ENCODE peak calls at places on chromosome 3, in seven cellular contexts. U, Y, L, C, N, K and Q are unnamed samples.

GRCh38 chr3:10577521-10577920 is 72.1 kb upstream of the ATP2B2 start:
- DNase-seq in U (no peak), Y (no peak), L (no peak), C (no peak), N (no peak), K (no peak), Q (no peak)

GRCh38 chr3:178451799-178452198 is 84.4 kb upstream of the KCNMB2 start:
- DNase-seq in U (no peak), Y (no peak), L (no peak), C (no peak), N (no peak), K (no peak), Q (no peak)

GRCh38 chr3:69389520-69390248 is 3.8 kb upstream of the FRMD4B start:
- DNase-seq in U (no peak), Y (no peak), L (no peak), C (no peak), N (no peak), K (no peak), Q (no peak)

GRCh38 chr3:23232879-23233278 is 29.8 kb downstream of the UBE2E2 start:
- DNase-seq in U (no peak), Y (no peak), L (no peak), C (no peak), N (no peak), K (no peak), Q (no peak)

GRCh38 chr3:141659821-141660597 is 78.1 kb upstream of the RNF7 start:
- DNase-seq in U (no peak), Y (peak), L (no peak), C (no peak), N (no peak), K (no peak), Q (peak)

GRCh38 chr3:112020653-112021052 is 13.9 kb upstream of the TMPRSS7 start:
- DNase-seq in U (no peak), Y (no peak), L (no peak), C (no peak), N (no peak), K (no peak), Q (no peak)

GRCh38 chr3:126528800-126529541 is 5.0 kb downstream of the CHST13 start:
- DNase-seq in U (no peak), Y (peak), L (no peak), C (no peak), N (no peak), K (peak), Q (peak)

GRCh38 chr3:50430186-50430585 is 70.9 kb upstream of the TMEM115 start:
- DNase-seq in U (no peak), Y (no peak), L (no peak), C (no peak), N (no peak), K (no peak), Q (no peak)

GRCh38 chr3:150094150-150094932 is 123.6 kb upstream of the PFN2 start:
- DNase-seq in U (no peak), Y (no peak), L (no peak), C (no peak), N (no peak), K (no peak), Q (no peak)

GRCh38 chr3:140206196-140207040 is 271.4 kb downstream of the CLSTN2 start:
- DNase-seq in U (no peak), Y (peak), L (no peak), C (peak), N (no peak), K (peak), Q (no peak)

GRCh38 chr3:14371573-14372474 is 30.6 kb upstream of the SLC6A6 start:
- DNase-seq in U (no peak), Y (peak), L (no peak), C (no peak), N (no peak), K (peak), Q (no peak)

GRCh38 chr3:53478921-53479664 is 15.3 kb upstream of the CACNA1D start:
- DNase-seq in U (no peak), Y (no peak), L (no peak), C (no peak), N (no peak), K (no peak), Q (no peak)

GRCh38 chr3:169383770-169384169 is 279.7 kb downstream of the MECOM start:
- DNase-seq in U (no peak), Y (no peak), L (no peak), C (no peak), N (no peak), K (peak), Q (no peak)

GRCh38 chr3:31227152-31227581 is 305.6 kb upstream of the STT3B start:
- DNase-seq in U (peak), Y (no peak), L (no peak), C (no peak), N (no peak), K (no peak), Q (no peak)

GRCh38 chr3:173977747-173978146 is 580.2 kb downstream of the NLGN1 start:
- DNase-seq in U (no peak), Y (no peak), L (no peak), C (no peak), N (no peak), K (no peak), Q (no peak)

GRCh38 chr3:185900228-185900627 is 37.6 kb downstream of the TRA2B start:
- DNase-seq in U (no peak), Y (peak), L (no peak), C (no peak), N (no peak), K (peak), Q (no peak)

GRCh38 chr3:178538065-178538464 is 1.8 kb downstream of the KCNMB2 start:
- DNase-seq in U (no peak), Y (no peak), L (no peak), C (no peak), N (no peak), K (no peak), Q (no peak)

GRCh38 chr3:72973031-72973723 is 23.4 kb upstream of the PPP4R2 start:
- DNase-seq in U (no peak), Y (no peak), L (no peak), C (no peak), N (no peak), K (peak), Q (no peak)

GRCh38 chr3:107264888-107265287 is 112.4 kb upstream of the CCDC54 start:
- DNase-seq in U (no peak), Y (no peak), L (no peak), C (no peak), N (no peak), K (no peak), Q (no peak)

GRCh38 chr3:14454644-14455310 is 52.4 kb downstream of the SLC6A6 start:
- DNase-seq in U (no peak), Y (no peak), L (no peak), C (no peak), N (no peak), K (no peak), Q (no peak)

GRCh38 chr3:9130318-9131110 is 118.9 kb downstream of the SRGAP3 start:
- DNase-seq in U (no peak), Y (no peak), L (no peak), C (no peak), N (no peak), K (no peak), Q (no peak)

GRCh38 chr3:71127463-71128243 is 455.9 kb downstream of the FOXP1 start:
- DNase-seq in U (no peak), Y (peak), L (no peak), C (no peak), N (no peak), K (peak), Q (no peak)

GRCh38 chr3:110624571-110624970 is 447.0 kb upstream of the NECTIN3 start:
- DNase-seq in U (no peak), Y (peak), L (no peak), C (no peak), N (no peak), K (peak), Q (no peak)

GRCh38 chr3:145620486-145620885 is 540.5 kb downstream of the PLOD2 start:
- DNase-seq in U (no peak), Y (no peak), L (no peak), C (no peak), N (no peak), K (no peak), Q (no peak)

GRCh38 chr3:13141991-13142412 is 68.8 kb upstream of the IQSEC1 start:
- DNase-seq in U (no peak), Y (peak), L (no peak), C (peak), N (no peak), K (peak), Q (peak)

GRCh38 chr3:47273564-47273963 is 9.0 kb downstream of the KIF9 start:
- DNase-seq in U (no peak), Y (no peak), L (no peak), C (no peak), N (no peak), K (no peak), Q (no peak)

GRCh38 chr3:142941373-142942123 is 21.9 kb downstream of the PAQR9 start:
- DNase-seq in U (no peak), Y (no peak), L (no peak), C (no peak), N (no peak), K (no peak), Q (no peak)

GRCh38 chr3:10955694-10956453 is 36.7 kb upstream of the SLC6A1 start:
- DNase-seq in U (no peak), Y (no peak), L (no peak), C (no peak), N (no peak), K (no peak), Q (no peak)

GRCh38 chr3:29642393-29643033 is 361.6 kb downstream of the RBMS3 start:
- DNase-seq in U (no peak), Y (peak), L (no peak), C (no peak), N (no peak), K (peak), Q (no peak)

GRCh38 chr3:46576-46975 is 150.0 kb upstream of the CHL1 start:
- DNase-seq in U (no peak), Y (peak), L (no peak), C (no peak), N (no peak), K (peak), Q (no peak)

GRCh38 chr3:134075568-134075825 is 45.8 kb upstream of the SLCO2A1 start:
- DNase-seq in U (no peak), Y (no peak), L (no peak), C (no peak), N (no peak), K (no peak), Q (no peak)

GRCh38 chr3:107061466-107061865 is 315.8 kb upstream of the CCDC54 start:
- DNase-seq in U (no peak), Y (no peak), L (no peak), C (no peak), N (no peak), K (no peak), Q (no peak)

GRCh38 chr3:169148448-169149348 is 514.8 kb downstream of the MECOM start:
- DNase-seq in U (no peak), Y (peak), L (no peak), C (no peak), N (no peak), K (peak), Q (no peak)

GRCh38 chr3:126834596-126835471 is 130.8 kb downstream of the CHCHD6 start:
- DNase-seq in U (no peak), Y (no peak), L (no peak), C (no peak), N (no peak), K (no peak), Q (no peak)

GRCh38 chr3:133874761-133875438 is 20.8 kb downstream of the RAB6B start:
- DNase-seq in U (no peak), Y (no peak), L (no peak), C (no peak), N (no peak), K (no peak), Q (no peak)

GRCh38 chr3:165192610-165193192 is 3.5 kb downstream of the SLITRK3 start:
- DNase-seq in U (no peak), Y (no peak), L (no peak), C (no peak), N (no peak), K (no peak), Q (peak)

GRCh38 chr3:8741581-8742355 is 8.2 kb downstream of the CAV3 start:
- DNase-seq in U (no peak), Y (peak), L (no peak), C (no peak), N (no peak), K (peak), Q (no peak)

GRCh38 chr3:16290827-16291196 is 25.8 kb downstream of the OXNAD1 start:
- DNase-seq in U (no peak), Y (no peak), L (no peak), C (no peak), N (no peak), K (no peak), Q (no peak)

GRCh38 chr3:127616836-127617605 is 12.0 kb upstream of the PODXL2 start:
- DNase-seq in U (no peak), Y (no peak), L (no peak), C (no peak), N (no peak), K (no peak), Q (no peak)

GRCh38 chr3:169246158-169246557 is 417.4 kb downstream of the MECOM start:
- DNase-seq in U (no peak), Y (no peak), L (no peak), C (no peak), N (no peak), K (no peak), Q (no peak)

GRCh38 chr3:54556630-54557029 is 371.2 kb downstream of the LRTM1 start:
- DNase-seq in U (no peak), Y (no peak), L (no peak), C (no peak), N (no peak), K (no peak), Q (no peak)
- TF ChIP-seq CTCF in U (no peak), Y (no peak), L (no peak), C (no peak), N (no peak), K (no peak), Q (no peak)

DNA sequence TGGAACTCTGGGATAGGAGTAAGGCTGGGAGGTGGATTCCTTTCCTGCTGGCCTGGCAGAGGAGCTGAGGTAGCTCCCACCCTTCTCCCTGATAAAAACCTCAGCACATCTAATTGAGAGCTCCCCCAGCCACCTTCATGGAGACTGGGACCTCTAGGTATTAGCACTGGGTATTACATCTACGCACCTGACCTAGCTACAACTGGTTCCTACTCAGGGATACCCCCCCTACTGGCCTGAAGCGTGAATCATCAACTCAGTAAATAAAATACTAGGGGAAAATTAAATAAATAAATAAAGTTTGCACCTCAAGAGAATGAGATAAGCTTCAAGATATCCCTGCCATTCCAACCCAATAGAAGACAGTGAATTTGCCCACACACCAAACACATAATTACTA is 140.4 kb downstream of the NEK10 start:
- DNase-seq in U (no peak), Y (no peak), L (no peak), C (no peak), N (no peak), K (no peak), Q (no peak)
- TF ChIP-seq CTCF in U (no peak), Y (no peak), L (no peak), C (peak), N (no peak), K (peak), Q (no peak)

DNA sequence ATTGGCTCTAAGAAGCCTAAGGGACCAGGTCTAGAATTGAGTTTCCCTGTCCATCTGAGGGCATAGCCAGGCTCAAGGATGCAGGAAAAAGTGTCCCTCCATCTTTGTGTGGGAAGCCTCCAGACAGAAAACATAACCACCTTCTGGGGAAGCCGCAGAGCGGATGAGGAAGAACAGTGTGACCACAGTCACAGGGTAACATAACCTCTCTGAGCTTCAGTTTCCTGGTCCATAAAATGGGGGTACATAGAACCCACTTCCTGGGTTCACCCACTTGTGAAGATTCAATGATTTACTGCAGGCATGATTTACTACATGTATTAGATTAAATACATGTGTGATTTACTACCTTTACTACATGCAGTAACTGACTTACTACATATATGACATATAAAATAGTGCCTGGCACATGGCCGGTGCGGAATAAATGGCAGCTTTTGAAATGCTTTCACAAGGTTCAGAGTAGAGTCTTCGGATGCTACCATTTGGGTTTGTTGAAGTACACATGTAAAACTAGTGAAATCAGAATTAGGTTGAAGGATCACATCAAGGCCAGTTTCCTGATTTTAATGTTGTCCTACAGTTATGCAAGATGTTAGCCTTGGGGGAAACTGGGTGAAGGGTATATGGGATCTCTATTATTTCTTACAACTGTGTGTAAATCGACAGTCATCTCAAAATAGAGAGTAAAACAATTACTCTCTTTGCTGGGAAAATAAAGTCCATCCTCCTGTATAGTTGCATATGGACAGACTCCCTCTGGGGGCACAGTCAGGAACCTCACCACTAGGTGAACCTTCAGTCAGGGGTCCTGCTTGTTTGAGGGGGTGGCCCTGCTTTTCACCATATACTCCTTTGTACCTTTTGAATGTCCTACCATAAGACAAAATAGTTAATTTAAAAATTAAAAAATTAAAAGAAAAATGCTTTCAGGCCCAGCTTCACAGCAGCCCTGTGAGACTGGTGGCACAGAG is 86.0 kb downstream of the SEMA5B start:
- DNase-seq in U (no peak), Y (no peak), L (no peak), C (no peak), N (no peak), K (peak), Q (no peak)
- TF ChIP-seq CTCF in U (no peak), Y (peak), L (no peak), C (peak), N (no peak), K (peak), Q (peak)

GRCh38 chr3:129934234-129935123 is 40.0 kb upstream of the TRH start:
- DNase-seq in U (no peak), Y (peak), L (peak), C (peak), N (peak), K (peak), Q (no peak)

GRCh38 chr3:129937717-129938116 is 36.8 kb upstream of the TRH start:
- DNase-seq in U (no peak), Y (no peak), L (no peak), C (no peak), N (no peak), K (no peak), Q (no peak)

GRCh38 chr3:129936757-129937156 is 37.8 kb upstream of the TRH start:
- DNase-seq in U (no peak), Y (peak), L (no peak), C (no peak), N (no peak), K (peak), Q (no peak)

GRCh38 chr3:129940086-129940485 is 34.4 kb upstream of the TRH start:
- DNase-seq in U (no peak), Y (no peak), L (no peak), C (no peak), N (no peak), K (no peak), Q (no peak)

GRCh38 chr3:129938140-129938930 is 36.2 kb upstream of the TRH start:
- DNase-seq in U (no peak), Y (no peak), L (no peak), C (no peak), N (no peak), K (no peak), Q (no peak)
- TF ChIP-seq CTCF in U (peak), Y (peak), L (no peak), C (no peak), N (no peak), K (peak), Q (no peak)

GRCh38 chr3:58640700-58641372 is 25.7 kb downstream of the FAM3D start:
- DNase-seq in U (no peak), Y (peak), L (peak), C (peak), N (peak), K (peak), Q (no peak)
- TF ChIP-seq CTCF in U (peak), Y (peak), L (peak), C (peak), N (peak), K (peak), Q (peak)

DNA sequence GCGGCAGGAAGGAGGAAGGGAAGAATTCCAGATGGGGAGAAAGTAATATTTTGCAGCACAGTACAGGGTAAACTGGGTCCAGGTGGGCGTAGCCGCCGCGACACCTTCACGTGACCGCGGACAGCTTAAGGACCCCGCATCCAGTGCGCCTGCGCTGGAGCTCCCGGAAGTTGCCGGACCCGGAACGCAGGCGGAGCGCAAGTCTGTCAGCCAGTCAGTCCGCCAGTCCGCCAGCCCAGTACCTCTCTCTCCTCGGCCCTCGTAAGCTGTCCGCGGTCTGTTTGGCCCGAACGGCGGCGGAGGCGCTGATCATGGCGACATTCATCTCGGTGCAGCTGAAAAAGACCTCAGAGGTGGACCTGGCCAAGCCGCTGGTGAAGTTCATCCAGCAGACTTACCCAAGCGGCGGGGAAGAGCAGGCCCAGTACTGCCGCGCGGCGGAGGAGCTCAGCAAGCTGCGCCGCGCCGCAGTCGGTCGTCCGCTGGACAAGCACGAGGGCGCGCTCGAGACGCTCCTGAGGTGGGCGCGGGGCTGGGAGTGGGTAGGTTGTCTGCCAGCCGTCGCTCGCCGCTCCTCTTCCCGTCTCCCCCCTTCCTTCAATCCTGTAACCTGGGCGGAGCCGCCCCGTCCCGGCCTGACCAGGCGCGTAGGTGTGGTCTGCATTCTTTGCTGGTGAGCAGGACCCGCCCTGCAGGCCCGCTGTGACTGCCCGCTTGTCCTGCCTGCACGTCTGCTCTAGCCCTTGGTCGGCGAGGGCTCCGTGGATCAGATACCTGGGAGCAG is at the start of gene PDCD6IP:
- DNase-seq in U (peak), Y (peak), L (peak), C (peak), N (peak), K (peak), Q (peak)
- TF ChIP-seq CTCF in U (no peak), Y (peak), L (no peak), C (no peak), N (peak), K (peak), Q (peak)

GRCh38 chr3:39989746-39990145 is 180.3 kb downstream of the MYRIP start:
- DNase-seq in U (no peak), Y (no peak), L (no peak), C (no peak), N (no peak), K (no peak), Q (peak)

DNA sequence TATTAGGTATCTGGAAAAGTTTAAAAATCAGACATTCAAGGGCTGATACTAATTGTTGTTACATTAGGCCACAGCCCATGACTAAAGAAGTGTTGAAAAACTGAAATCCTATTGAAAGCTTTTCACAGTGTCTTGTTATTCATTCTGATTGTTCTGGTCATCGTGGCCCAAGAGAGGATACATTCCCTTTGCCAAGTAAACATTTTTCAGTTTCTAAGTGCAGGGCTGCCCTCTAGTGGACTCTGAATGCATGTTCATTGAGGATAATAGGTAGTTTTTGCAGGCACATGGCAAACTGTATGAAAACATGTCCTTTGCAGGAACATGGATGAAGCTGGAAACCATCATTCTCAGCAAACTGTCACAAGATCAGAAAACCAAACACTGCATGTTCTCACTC is 181.1 kb downstream of the MYRIP start:
- DNase-seq in U (peak), Y (peak), L (no peak), C (peak), N (no peak), K (peak), Q (no peak)
- TF ChIP-seq CTCF in U (peak), Y (peak), L (peak), C (peak), N (peak), K (peak), Q (peak)